ENCODE peak calls at places on chromosome 2, in ten cellular contexts. A is mesenchymal stem cell, L is GM12878, N is cardiac muscle cell, S is psoas muscle, D is IMR-90, K is astrocyte, R is upper lobe of right lung, V is neural progenitor cell, B is spleen. G is an unnamed sample.
A peak's percentile ranks its signal among the peaks of the same experiment; 100 is the strongest.

GRCh38 chr2:158651358-158652057 is 143.6 kb upstream of the DAPL1 start:
- DNase-seq in A (no peak), L (no peak), N (peak; percentile 64), S (no peak), D (no peak), K (no peak), R (no peak), V (no peak), B (no peak), G (no peak)

GRCh38 chr2:206086683-206087350 is 843 bp upstream of the INO80D start:
- DNase-seq in A (peak; percentile 45), L (no peak), N (no peak), S (no peak), D (no peak), K (no peak), R (no peak), V (no peak), B (no peak), G (peak; percentile 15)

GRCh38 chr2:53715568-53715967 is 52.0 kb upstream of the CHAC2 start:
- DNase-seq in A (peak; percentile 22), L (no peak), N (no peak), S (no peak), D (no peak), K (no peak), R (no peak), V (no peak), B (no peak), G (no peak)

GRCh38 chr2:157194097-157194688 is 63.3 kb upstream of the GALNT5 start:
- DNase-seq in A (peak; percentile 67), L (no peak), N (peak; percentile 60), S (no peak), D (peak; percentile 72), K (peak; percentile 44), R (no peak), V (peak; percentile 60), B (no peak), G (peak; percentile 22)

GRCh38 chr2:165192729-165193128 is 11.1 kb downstream of the SCN3A start:
- DNase-seq in A (no peak), L (no peak), N (no peak), S (no peak), D (no peak), K (no peak), R (no peak), V (no peak), B (no peak), G (no peak)

GRCh38 chr2:8361930-8362329 is 319.9 kb upstream of the ID2 start:
- DNase-seq in A (no peak), L (no peak), N (no peak), S (no peak), D (no peak), K (no peak), R (no peak), V (no peak), B (no peak), G (no peak)

GRCh38 chr2:220966636-220967035 is 605.5 kb downstream of the EPHA4 start:
- DNase-seq in A (peak; percentile 84), L (no peak), N (no peak), S (no peak), D (peak; percentile 91), K (peak; percentile 96), R (no peak), V (no peak), B (no peak), G (no peak)

GRCh38 chr2:239321596-239322413 is 79.0 kb downstream of the HDAC4 start:
- DNase-seq in A (no peak), L (no peak), N (no peak), S (no peak), D (no peak), K (no peak), R (no peak), V (no peak), B (peak; percentile 64), G (no peak)

GRCh38 chr2:239692348-239692747 is 291.5 kb upstream of the HDAC4 start:
- DNase-seq in A (no peak), L (no peak), N (no peak), S (peak; percentile 54), D (no peak), K (no peak), R (peak; percentile 39), V (no peak), B (no peak), G (no peak)

GRCh38 chr2:240983361-240983995 is 14.9 kb upstream of the SNED1 start:
- DNase-seq in A (no peak), L (no peak), N (peak; percentile 79), S (peak; percentile 21), D (peak; percentile 16), K (peak; percentile 41), R (peak; percentile 81), V (peak; percentile 92), B (peak; percentile 81), G (peak; percentile 73)

GRCh38 chr2:218664653-218665052 is 5.2 kb downstream of the BCS1L start:
- DNase-seq in A (no peak), L (no peak), N (no peak), S (no peak), D (no peak), K (no peak), R (no peak), V (no peak), B (no peak), G (no peak)

GRCh38 chr2:218662377-218662776 is 2.9 kb downstream of the BCS1L start:
- DNase-seq in A (no peak), L (no peak), N (no peak), S (no peak), D (no peak), K (no peak), R (no peak), V (no peak), B (no peak), G (no peak)

GRCh38 chr2:218662827-218663226 is 3.3 kb downstream of the BCS1L start:
- DNase-seq in A (no peak), L (no peak), N (no peak), S (no peak), D (no peak), K (no peak), R (no peak), V (no peak), B (no peak), G (no peak)

GRCh38 chr2:218659988-218660358 is 490 bp downstream of the BCS1L start:
- DNase-seq in A (no peak), L (no peak), N (no peak), S (no peak), D (no peak), K (no peak), R (no peak), V (no peak), B (no peak), G (no peak)

DNA sequence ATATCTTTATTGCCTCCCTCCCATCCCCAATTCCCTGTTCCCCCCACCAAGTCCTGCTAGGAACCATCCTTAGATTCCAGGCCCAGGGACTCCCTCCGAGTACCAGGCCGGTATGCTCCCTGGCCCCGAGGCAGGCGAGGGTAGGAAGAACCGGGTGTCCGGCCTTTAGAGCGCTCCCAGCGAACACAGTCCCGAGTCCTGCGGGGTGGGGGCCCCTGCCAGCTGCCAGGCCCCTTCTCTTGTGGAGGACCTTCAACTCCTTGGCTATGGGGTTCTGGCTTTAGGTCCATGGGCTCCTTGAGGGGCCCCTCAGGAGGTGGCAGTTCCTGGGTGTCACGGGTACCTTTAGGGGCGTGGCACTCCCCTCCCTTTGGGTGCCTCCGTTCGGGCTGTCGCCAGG is 4.4 kb downstream of the BCS1L start:
- DNase-seq in A (no peak), L (no peak), N (no peak), S (no peak), D (no peak), K (no peak), R (no peak), V (no peak), B (no peak), G (no peak)
- H3K36me3 ChIP-seq in A (peaks cover 58% of the 10 kb centered on the region), L (peaks cover 25% of the 10 kb centered on the region), N (peaks cover 32% of the 10 kb centered on the region), S (peaks cover 77% of the 10 kb centered on the region), D (peaks cover 57% of the 10 kb centered on the region), K (peaks cover 49% of the 10 kb centered on the region), R (peaks cover 71% of the 10 kb centered on the region), V (no peaks in the 10 kb centered on the region), B (peaks cover 65% of the 10 kb centered on the region), G (peaks cover 37% of the 10 kb centered on the region)

DNA sequence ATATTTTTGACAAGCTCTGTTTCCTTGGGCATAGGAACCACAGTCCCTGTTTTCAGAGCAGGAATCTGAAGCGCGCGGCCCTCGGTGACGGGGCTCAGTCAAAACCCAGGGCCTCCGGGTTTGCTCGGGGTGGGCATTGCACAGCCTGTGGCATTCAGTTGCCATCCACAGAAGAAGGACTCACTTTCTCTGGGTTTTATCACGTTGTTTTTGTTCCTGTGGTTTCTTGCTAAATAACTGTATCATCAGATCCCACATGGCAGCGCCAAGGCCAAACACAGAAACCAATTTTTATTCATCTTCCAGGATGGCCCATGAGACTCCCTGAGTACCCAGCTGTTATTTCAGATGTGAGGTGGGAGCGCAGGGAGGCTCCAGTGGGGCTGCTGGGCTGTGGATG is 35.6 kb downstream of the SGPP2 start:
- DNase-seq in A (no peak), L (no peak), N (no peak), S (no peak), D (no peak), K (no peak), R (no peak), V (no peak), B (no peak), G (no peak)
- H3K27me3 ChIP-seq in A (peaks cover 5% of the 10 kb centered on the region), L (no peaks in the 10 kb centered on the region), N (no peaks in the 10 kb centered on the region), S (no peaks in the 10 kb centered on the region), D (no peaks in the 10 kb centered on the region), K (peaks cover 2% of the 10 kb centered on the region), R (no peaks in the 10 kb centered on the region), V (no peaks in the 10 kb centered on the region), B (no peaks in the 10 kb centered on the region), G (no peaks in the 10 kb centered on the region)

GRCh38 chr2:11457935-11458334 is 8.0 kb downstream of the E2F6 start:
- DNase-seq in A (no peak), L (no peak), N (no peak), S (no peak), D (no peak), K (no peak), R (no peak), V (no peak), B (no peak), G (no peak)
- H3K36me3 ChIP-seq in A (peaks cover 6% of the 10 kb centered on the region), L (no peaks in the 10 kb centered on the region), N (no peaks in the 10 kb centered on the region), S (peaks cover 52% of the 10 kb centered on the region), D (peaks cover 11% of the 10 kb centered on the region), K (peaks cover 13% of the 10 kb centered on the region), R (peaks cover 28% of the 10 kb centered on the region), V (peaks cover 9% of the 10 kb centered on the region), B (peaks cover 7% of the 10 kb centered on the region), G (no peaks in the 10 kb centered on the region)

GRCh38 chr2:176122633-176123482 is at the start of gene HOXD9:
- DNase-seq in A (no peak), L (no peak), N (no peak), S (peak; percentile 72), D (no peak), K (no peak), R (no peak), V (peak; percentile 67), B (peak; percentile 88), G (no peak)

GRCh38 chr2:176123483-176123843 is 944 bp downstream of the HOXD9 start:
- DNase-seq in A (no peak), L (no peak), N (no peak), S (no peak), D (no peak), K (no peak), R (no peak), V (no peak), B (no peak), G (no peak)

GRCh38 chr2:176120369-176121307 is 1.9 kb upstream of the HOXD9 start:
- DNase-seq in A (no peak), L (no peak), N (no peak), S (no peak), D (no peak), K (no peak), R (no peak), V (no peak), B (no peak), G (no peak)

GRCh38 chr2:176122266-176122632 is 270 bp upstream of the HOXD9 start:
- DNase-seq in A (no peak), L (no peak), N (no peak), S (no peak), D (no peak), K (no peak), R (no peak), V (peak; percentile 65), B (peak; percentile 75), G (no peak)

GRCh38 chr2:176121377-176122111 is 975 bp upstream of the HOXD9 start:
- DNase-seq in A (no peak), L (no peak), N (no peak), S (no peak), D (no peak), K (no peak), R (no peak), V (no peak), B (no peak), G (no peak)
- H3K27me3 ChIP-seq in A (peaks cover 94% of the 10 kb centered on the region), L (peaks cover 37% of the 10 kb centered on the region), N (peaks cover 100% of the 10 kb centered on the region), S (peaks cover 58% of the 10 kb centered on the region), D (peaks cover 96% of the 10 kb centered on the region), K (peaks cover 99% of the 10 kb centered on the region), R (peaks cover 100% of the 10 kb centered on the region), V (peaks cover 100% of the 10 kb centered on the region), B (peaks cover 78% of the 10 kb centered on the region), G (peaks cover 6% of the 10 kb centered on the region)